ENCODE peak calls at places on chromosome 17, in six cellular contexts. A is breast epithelium; Q is epithelial cell of proximal tubule; V is CD4-positive, alpha-beta T cell; T is coronary artery; I is lung. G is an unnamed sample.

GRCh38 chr17:45837603-45838002 is 7.1 kb upstream of the SPPL2C start:
- DNase-seq in I (no peak), V (no peak), T (no peak), Q (no peak), A (no peak), G (no peak)

GRCh38 chr17:71677444-71677843 is 443.4 kb upstream of the SOX9 start:
- DNase-seq in V (no peak), A (no peak), Q (no peak), T (no peak), I (no peak), G (no peak)

GRCh38 chr17:16975266-16975651 is 3.3 kb upstream of the TNFRSF13B start:
- DNase-seq in V (no peak), I (no peak), Q (no peak), A (no peak), T (no peak), G (no peak)

GRCh38 chr17:69961488-69962145 is 113.4 kb upstream of the KCNJ16 start:
- DNase-seq in I (no peak), A (no peak), V (no peak), T (no peak), Q (no peak), G (no peak)

GRCh38 chr17:1275962-1276736 is 3.3 kb upstream of the TRARG1 start:
- DNase-seq in I (peak; percentile 55), V (peak; percentile 65), Q (no peak), A (peak; percentile 61), T (no peak), G (peak; percentile 66)

GRCh38 chr17:45316271-45317112 is at the start of gene MAP3K14:
- DNase-seq in T (peak; percentile 85), Q (no peak), A (peak; percentile 65), V (peak; percentile 67), I (peak; percentile 67), G (peak; percentile 69)

GRCh38 chr17:16101440-16101839 is 101.8 kb downstream of the TTC19 start:
- DNase-seq in A (no peak), V (no peak), T (no peak), Q (no peak), I (no peak), G (no peak)

GRCh38 chr17:11330871-11331270 is 89.9 kb downstream of the SHISA6 start:
- DNase-seq in A (no peak), T (no peak), Q (no peak), V (no peak), I (no peak), G (no peak)

GRCh38 chr17:78693346-78694083 is 88.6 kb downstream of the CYTH1 start:
- DNase-seq in I (no peak), A (no peak), T (no peak), V (no peak), Q (no peak), G (no peak)

GRCh38 chr17:44559288-44560249 is 2.3 kb downstream of the FZD2 start:
- DNase-seq in A (no peak), Q (no peak), V (no peak), T (no peak), I (no peak), G (no peak)

GRCh38 chr17:63116967-63117366 is 150.9 kb downstream of the TANC2 start:
- DNase-seq in A (no peak), T (no peak), V (no peak), I (no peak), Q (peak; percentile 7), G (no peak)

GRCh38 chr17:62680541-62681052 is 53.1 kb downstream of the MRC2 start:
- DNase-seq in T (no peak), Q (no peak), V (no peak), A (no peak), I (no peak), G (no peak)

GRCh38 chr17:82020874-82021727 is 1.6 kb downstream of the CENPX start:
- DNase-seq in V (peak; percentile 56), I (peak; percentile 78), A (peak; percentile 81), T (no peak), Q (peak; percentile 22), G (no peak)

GRCh38 chr17:76673729-76674128 is 30.2 kb upstream of the ST6GALNAC1 start:
- DNase-seq in T (no peak), Q (no peak), V (no peak), A (no peak), I (no peak), G (no peak)

GRCh38 chr17:28741358-28742349 is 2.2 kb upstream of the TRAF4 start:
- DNase-seq in T (no peak), V (no peak), A (no peak), Q (no peak), I (no peak), G (no peak)

GRCh38 chr17:5931611-5932010 is 138.6 kb upstream of the WSCD1 start:
- DNase-seq in V (no peak), T (no peak), I (no peak), A (no peak), Q (no peak), G (no peak)

GRCh38 chr17:45977976-45978626 is 20.9 kb upstream of the STH start:
- DNase-seq in Q (no peak), A (no peak), T (no peak), I (no peak), V (no peak), G (no peak)

GRCh38 chr17:31582151-31582907 is 190.9 kb downstream of the RAB11FIP4 start:
- DNase-seq in I (no peak), A (no peak), V (no peak), Q (no peak), T (peak; percentile 47), G (no peak)

GRCh38 chr17:16945513-16946201 is 26.3 kb downstream of the TNFRSF13B start:
- DNase-seq in I (no peak), T (no peak), Q (no peak), V (no peak), A (no peak), G (no peak)

GRCh38 chr17:19705201-19705600 is 11.2 kb downstream of the SLC47A2 start:
- DNase-seq in A (no peak), V (no peak), T (no peak), Q (no peak), I (no peak), G (no peak)

GRCh38 chr17:39813631-39814030 is 50.5 kb downstream of the IKZF3 start:
- DNase-seq in V (peak; percentile 68), A (no peak), Q (no peak), T (no peak), I (no peak), G (no peak)

GRCh38 chr17:55769625-55770000 is 18.8 kb downstream of the PCTP start:
- DNase-seq in A (no peak), T (no peak), V (no peak), Q (peak; percentile 52), I (no peak), G (no peak)

GRCh38 chr17:6940186-6940649 is 55.6 kb upstream of the ALOX12 start:
- DNase-seq in I (no peak), A (no peak), V (no peak), Q (no peak), T (no peak), G (no peak)

GRCh38 chr17:16215002-16215272 is 397 bp downstream of the NCOR1 start:
- DNase-seq in T (peak; percentile 80), I (peak; percentile 62), V (no peak), A (no peak), Q (no peak), G (peak; percentile 54)

GRCh38 chr17:82874011-82874835 is 34.4 kb upstream of the ZNF750 start:
- DNase-seq in A (peak; percentile 88), V (no peak), T (no peak), I (peak; percentile 72), Q (no peak), G (no peak)

GRCh38 chr17:78828470-78829185 is 12.0 kb downstream of the USP36 start:
- DNase-seq in I (no peak), V (no peak), A (no peak), Q (no peak), T (peak; percentile 65), G (no peak)

GRCh38 chr17:17041018-17041521 is 1.2 kb upstream of the MPRIP start:
- DNase-seq in Q (peak; percentile 56), A (peak; percentile 33), I (no peak), T (no peak), V (no peak), G (no peak)

GRCh38 chr17:35871415-35871814 is 2.7 kb upstream of the HEATR9 start:
- DNase-seq in Q (no peak), T (no peak), I (no peak), V (peak; percentile 11), A (no peak), G (no peak)

GRCh38 chr17:75288784-75289121 is 480 bp downstream of the SLC25A19 start:
- DNase-seq in T (no peak), Q (no peak), A (no peak), I (peak; percentile 61), V (peak; percentile 28), G (peak; percentile 25)

GRCh38 chr17:38550661-38551060 is 55.1 kb downstream of the SRCIN1 start:
- DNase-seq in T (no peak), I (no peak), V (no peak), Q (no peak), A (no peak), G (no peak)

DNA sequence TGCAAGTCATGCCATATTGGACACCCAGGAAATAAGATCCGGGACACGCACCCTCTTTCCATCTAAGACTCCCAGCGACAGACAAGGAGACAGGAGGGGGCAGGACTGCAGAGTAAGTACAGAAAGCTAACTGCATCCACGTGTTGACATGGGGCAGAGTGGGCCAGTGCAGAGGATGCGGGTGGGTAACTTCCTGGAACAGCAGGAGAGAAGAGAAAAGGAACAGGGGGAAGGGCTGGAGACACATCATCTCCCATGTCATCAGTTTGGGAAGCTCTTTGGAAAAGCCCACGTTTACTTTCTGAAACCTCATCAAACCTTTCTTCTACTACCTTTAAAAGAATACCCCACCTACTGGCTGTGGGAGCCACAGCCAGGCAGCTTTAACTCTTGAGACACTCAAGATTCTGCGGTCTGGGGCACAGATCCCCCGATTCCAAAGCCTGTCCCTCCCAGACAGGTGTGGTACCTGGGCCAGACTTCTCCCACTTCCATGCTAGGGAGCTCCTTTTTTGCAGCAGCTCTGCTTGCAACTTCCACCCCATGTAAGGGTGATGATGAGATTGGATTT is 273.5 kb upstream of the RPL38 start:
- DNase-seq in Q (no peak), T (no peak), V (no peak), I (no peak), A (no peak), G (no peak)
- TF ChIP-seq CTCF in Q (no peak), T (no peak), V (no peak), I (no peak), A (no peak), G (peak; percentile 8)

DNA sequence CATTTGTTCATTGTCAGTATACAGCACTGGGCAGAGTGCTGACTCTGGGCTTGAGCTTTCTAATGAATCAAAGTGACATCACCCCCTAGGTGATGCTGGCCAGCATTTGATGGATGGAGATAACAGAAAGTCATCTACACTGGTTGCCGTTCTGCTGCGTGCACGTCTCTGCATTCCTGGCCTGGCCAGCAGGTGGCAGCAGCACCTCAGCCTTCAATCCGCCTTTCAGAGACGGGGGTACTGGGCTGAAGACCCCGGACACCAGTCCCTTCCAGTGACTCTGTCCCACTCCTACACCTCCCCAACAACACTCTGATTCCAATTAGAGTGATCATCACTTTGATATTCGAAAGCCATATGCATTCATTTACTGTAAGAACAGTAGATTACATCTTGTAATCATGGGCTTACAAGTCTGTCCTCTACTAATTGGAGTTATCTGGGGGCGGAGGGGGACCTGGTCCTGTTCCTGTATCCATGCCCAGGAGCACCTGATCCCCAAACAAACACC is 6.0 kb downstream of the CPSF4L start:
- DNase-seq in A (no peak), Q (no peak), T (no peak), V (peak; percentile 47), I (no peak), G (peak; percentile 56)
- TF ChIP-seq CTCF in A (peak; percentile 99), Q (peak; percentile 97), T (peak; percentile 96), V (peak; percentile 100), I (peak; percentile 96), G (peak; percentile 100)

GRCh38 chr17:80861892-80862291 is 129.7 kb upstream of the CHMP6 start:
- DNase-seq in T (no peak), V (peak; percentile 55), I (no peak), A (no peak), Q (no peak), G (no peak)
- TF ChIP-seq CTCF in T (no peak), V (peak; percentile 70), I (no peak), A (peak; percentile 14), Q (peak; percentile 56), G (peak; percentile 35)

GRCh38 chr17:80414508-80414802 is 512 bp upstream of the ENDOV start:
- DNase-seq in Q (no peak), V (no peak), I (no peak), A (no peak), T (no peak), G (no peak)
- TF ChIP-seq CTCF in Q (peak; percentile 13), V (no peak), I (no peak), A (no peak), T (no peak), G (no peak)

G was measured in progenitor cell of endocrine pancreas.